ENCODE peak calls at places on chromosomes 7 and 10, in four cellular contexts. One of them, this sample, is unnamed.

GRCh38 chr10:103666109-103666508 is 172.6 kb downstream of the NEURL1 start:
- DNase-seq in thoracic aorta: no peak
- DNase-seq in kidney epithelial cell: no peak
- DNase-seq in brain microvascular endothelial cell: peak; percentile 49
- DNase-seq in this sample: no peak

GRCh38 chr10:80186364-80187012 is 18.8 kb downstream of the ANXA11 start:
- DNase-seq in thoracic aorta: no peak
- DNase-seq in kidney epithelial cell: no peak
- DNase-seq in brain microvascular endothelial cell: no peak
- DNase-seq in this sample: no peak

GRCh38 chr7:40551685-40552576 is 417.1 kb downstream of the SUGCT start:
- DNase-seq in kidney epithelial cell: peak; percentile 16
- DNase-seq in brain microvascular endothelial cell: peak; percentile 93
- DNase-seq in thoracic aorta: no peak
- DNase-seq in this sample: no peak

GRCh38 chr7:75931676-75932075 is 16.7 kb downstream of the POR start:
- DNase-seq in kidney epithelial cell: no peak
- DNase-seq in thoracic aorta: no peak
- DNase-seq in brain microvascular endothelial cell: no peak
- DNase-seq in this sample: no peak

GRCh38 chr7:157419030-157419293 is 82.2 kb downstream of the DNAJB6 start:
- DNase-seq in kidney epithelial cell: no peak
- DNase-seq in brain microvascular endothelial cell: no peak
- DNase-seq in thoracic aorta: no peak
- DNase-seq in this sample: no peak

GRCh38 chr7:140390466-140391190 is 7.7 kb downstream of the SLC37A3 start:
- DNase-seq in kidney epithelial cell: peak; percentile 72
- DNase-seq in thoracic aorta: no peak
- DNase-seq in brain microvascular endothelial cell: no peak
- DNase-seq in this sample: peak; percentile 40

GRCh38 chr10:6200588-6201510 is 1.9 kb upstream of the PFKFB3 start:
- DNase-seq in thoracic aorta: no peak
- DNase-seq in kidney epithelial cell: no peak
- DNase-seq in brain microvascular endothelial cell: no peak
- DNase-seq in this sample: peak; percentile 72

GRCh38 chr7:150788474-150789269 is 11.5 kb downstream of the TMEM176B start:
- DNase-seq in brain microvascular endothelial cell: no peak
- DNase-seq in thoracic aorta: no peak
- DNase-seq in kidney epithelial cell: no peak
- DNase-seq in this sample: no peak

GRCh38 chr10:118856106-118856505 is 101.3 kb upstream of the CACUL1 start:
- DNase-seq in thoracic aorta: no peak
- DNase-seq in kidney epithelial cell: no peak
- DNase-seq in brain microvascular endothelial cell: no peak
- DNase-seq in this sample: no peak

GRCh38 chr10:74544106-74544505 is 282.3 kb upstream of the KAT6B start:
- DNase-seq in thoracic aorta: no peak
- DNase-seq in brain microvascular endothelial cell: no peak
- DNase-seq in kidney epithelial cell: no peak
- DNase-seq in this sample: no peak

GRCh38 chr7:131692131-131692960 is 135.9 kb upstream of the PODXL start:
- DNase-seq in brain microvascular endothelial cell: peak; percentile 52
- DNase-seq in kidney epithelial cell: no peak
- DNase-seq in thoracic aorta: no peak
- DNase-seq in this sample: peak; percentile 77

DNA sequence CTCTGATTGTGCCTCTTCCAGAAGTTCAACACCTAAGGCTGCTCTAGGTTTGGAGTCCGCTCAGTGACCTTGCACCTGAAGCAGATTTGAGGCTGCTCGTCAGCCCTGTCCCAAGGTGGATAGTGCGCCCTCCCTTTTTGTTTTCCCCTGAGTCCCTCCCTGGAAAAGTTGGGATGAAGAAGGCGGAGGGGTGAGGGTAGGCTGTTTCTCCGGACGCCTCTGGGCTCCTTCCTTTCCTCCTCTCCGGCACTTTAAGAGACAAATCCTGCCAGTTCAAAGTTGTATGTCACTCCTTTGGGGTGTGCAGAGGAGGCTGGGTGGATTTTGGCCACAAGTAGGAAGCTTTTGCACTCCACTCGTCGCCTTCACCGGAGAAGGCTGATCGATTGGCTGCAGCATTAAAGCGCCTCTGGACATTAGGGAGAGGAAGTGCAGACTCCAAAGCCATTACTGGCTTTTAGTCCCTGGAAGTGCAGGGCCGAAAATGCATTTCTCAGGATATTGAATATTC is 81.9 kb upstream of the PRKG1 start:
- DNase-seq in kidney epithelial cell: no peak
- DNase-seq in thoracic aorta: no peak
- DNase-seq in brain microvascular endothelial cell: no peak
- DNase-seq in this sample: no peak
- H3K4me3 ChIP-seq in kidney epithelial cell: peak overlapping the region; percentile 50
- H3K4me3 ChIP-seq in thoracic aorta: peak overlapping the region; percentile 94
- H3K4me3 ChIP-seq in brain microvascular endothelial cell: peak overlapping the region; percentile 80
- H3K4me3 ChIP-seq in this sample: peak overlapping the region; percentile 67

GRCh38 chr10:24848169-24848688 is 104.2 kb downstream of the PRTFDC1 start:
- DNase-seq in kidney epithelial cell: no peak
- DNase-seq in brain microvascular endothelial cell: no peak
- DNase-seq in thoracic aorta: no peak
- DNase-seq in this sample: no peak
- H3K4me3 ChIP-seq in kidney epithelial cell: no peak overlapping the region
- H3K4me3 ChIP-seq in brain microvascular endothelial cell: no peak overlapping the region
- H3K4me3 ChIP-seq in thoracic aorta: no peak overlapping the region
- H3K4me3 ChIP-seq in this sample: no peak overlapping the region

GRCh38 chr7:115047968-115048720 is 126.2 kb downstream of the MDFIC start:
- DNase-seq in kidney epithelial cell: no peak
- DNase-seq in brain microvascular endothelial cell: peak; percentile 58
- DNase-seq in thoracic aorta: no peak
- DNase-seq in this sample: no peak
- H3K4me3 ChIP-seq in kidney epithelial cell: no peak overlapping the region
- H3K4me3 ChIP-seq in brain microvascular endothelial cell: no peak overlapping the region
- H3K4me3 ChIP-seq in thoracic aorta: no peak overlapping the region
- H3K4me3 ChIP-seq in this sample: no peak overlapping the region

DNA sequence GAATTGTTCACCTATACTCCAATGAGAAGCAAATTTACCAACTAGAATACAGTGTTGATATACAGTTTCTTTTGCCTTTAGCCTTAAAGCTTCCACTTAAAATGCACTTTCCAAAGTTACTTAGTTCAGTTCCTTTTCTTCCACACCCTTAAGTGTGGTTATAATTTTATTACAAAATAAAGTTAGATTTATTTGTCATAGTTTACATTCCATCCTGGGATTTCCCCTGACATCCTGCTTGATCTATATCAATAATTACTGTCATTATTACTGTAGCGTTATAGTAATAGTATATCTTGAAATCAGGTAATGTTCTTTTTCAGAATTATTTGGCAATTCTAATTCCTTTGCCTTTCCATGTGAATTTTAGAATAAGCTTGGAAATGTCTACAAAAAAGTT is 23.3 kb upstream of the MEST start:
- DNase-seq in brain microvascular endothelial cell: no peak
- DNase-seq in kidney epithelial cell: no peak
- DNase-seq in thoracic aorta: no peak
- DNase-seq in this sample: no peak
- H3K4me3 ChIP-seq in brain microvascular endothelial cell: no peak overlapping the region
- H3K4me3 ChIP-seq in kidney epithelial cell: no peak overlapping the region
- H3K4me3 ChIP-seq in thoracic aorta: no peak overlapping the region
- H3K4me3 ChIP-seq in this sample: no peak overlapping the region

GRCh38 chr7:74288034-74288881 is 949 bp upstream of the CLIP2 start:
- DNase-seq in brain microvascular endothelial cell: no peak
- DNase-seq in kidney epithelial cell: no peak
- DNase-seq in thoracic aorta: no peak
- DNase-seq in this sample: no peak
- H3K4me3 ChIP-seq in brain microvascular endothelial cell: peak overlapping the region; percentile 56
- H3K4me3 ChIP-seq in kidney epithelial cell: no peak overlapping the region
- H3K4me3 ChIP-seq in thoracic aorta: peak overlapping the region; percentile 94
- H3K4me3 ChIP-seq in this sample: peak overlapping the region; percentile 68

This sample was measured in upper lobe of right lung.